ENCODE peak calls at places on chromosome 9, in eight cellular contexts. One of them, this sample, is unnamed.
A peak's percentile ranks its signal among the peaks of the same experiment; 100 is the strongest.

GRCh38 chr9:123562844-123563346 is 206.9 kb downstream of the CRB2 start:
- DNase-seq in stimulated activated CD4-positive, alpha-beta T cell treated with anti-CD3 and anti-CD28 coated beads, Interleukin-1b, Interleukin-23, amount 100 ng/mL, for 24 hours: no peak
- DNase-seq in activated CD4-positive, alpha-beta T cell treated with anti-CD3 and anti-CD28 coated beads, Interleukin-2, amount 10 ng/mL, durations not matched to agents 7 days and 5 days: no peak
- DNase-seq in activated T-cell treated with anti-CD3 and anti-CD28 coated beads, Interleukin-2, amount 50 U/mL, for 72 hours: peak; percentile 38
- DNase-seq in anterior cingulate cortex: no peak
- DNase-seq in dorsolateral prefrontal cortex: peak; percentile 25
- DNase-seq in stimulated activated naive CD4-positive, alpha-beta T cell: no peak
- DNase-seq in right lobe of liver: no peak
- DNase-seq in this sample: no peak

GRCh38 chr9:69573666-69574456 is 98.3 kb downstream of the APBA1 start:
- DNase-seq in right lobe of liver: no peak
- DNase-seq in activated T-cell treated with anti-CD3 and anti-CD28 coated beads, Interleukin-2, amount 50 U/mL, for 72 hours: no peak
- DNase-seq in dorsolateral prefrontal cortex: no peak
- DNase-seq in stimulated activated CD4-positive, alpha-beta T cell treated with anti-CD3 and anti-CD28 coated beads, Interleukin-1b, Interleukin-23, amount 100 ng/mL, for 24 hours: no peak
- DNase-seq in anterior cingulate cortex: no peak
- DNase-seq in activated CD4-positive, alpha-beta T cell treated with anti-CD3 and anti-CD28 coated beads, Interleukin-2, amount 10 ng/mL, durations not matched to agents 7 days and 5 days: no peak
- DNase-seq in stimulated activated naive CD4-positive, alpha-beta T cell: no peak
- DNase-seq in this sample: no peak

GRCh38 chr9:35669331-35670145 is 4.2 kb upstream of the CA9 start:
- DNase-seq in activated CD4-positive, alpha-beta T cell treated with anti-CD3 and anti-CD28 coated beads, Interleukin-2, amount 10 ng/mL, durations not matched to agents 7 days and 5 days: no peak
- DNase-seq in stimulated activated CD4-positive, alpha-beta T cell treated with anti-CD3 and anti-CD28 coated beads, Interleukin-1b, Interleukin-23, amount 100 ng/mL, for 24 hours: no peak
- DNase-seq in stimulated activated naive CD4-positive, alpha-beta T cell: no peak
- DNase-seq in anterior cingulate cortex: no peak
- DNase-seq in activated T-cell treated with anti-CD3 and anti-CD28 coated beads, Interleukin-2, amount 50 U/mL, for 72 hours: no peak
- DNase-seq in dorsolateral prefrontal cortex: no peak
- DNase-seq in right lobe of liver: peak; percentile 64
- DNase-seq in this sample: no peak

GRCh38 chr9:70285981-70286616 is 27.3 kb downstream of the SMC5 start:
- DNase-seq in right lobe of liver: no peak
- DNase-seq in anterior cingulate cortex: no peak
- DNase-seq in stimulated activated naive CD4-positive, alpha-beta T cell: no peak
- DNase-seq in activated T-cell treated with anti-CD3 and anti-CD28 coated beads, Interleukin-2, amount 50 U/mL, for 72 hours: no peak
- DNase-seq in stimulated activated CD4-positive, alpha-beta T cell treated with anti-CD3 and anti-CD28 coated beads, Interleukin-1b, Interleukin-23, amount 100 ng/mL, for 24 hours: no peak
- DNase-seq in activated CD4-positive, alpha-beta T cell treated with anti-CD3 and anti-CD28 coated beads, Interleukin-2, amount 10 ng/mL, durations not matched to agents 7 days and 5 days: no peak
- DNase-seq in dorsolateral prefrontal cortex: no peak
- DNase-seq in this sample: no peak

GRCh38 chr9:129656795-129657390 is 8.6 kb upstream of the PRRX2 start:
- DNase-seq in stimulated activated CD4-positive, alpha-beta T cell treated with anti-CD3 and anti-CD28 coated beads, Interleukin-1b, Interleukin-23, amount 100 ng/mL, for 24 hours: no peak
- DNase-seq in anterior cingulate cortex: no peak
- DNase-seq in activated CD4-positive, alpha-beta T cell treated with anti-CD3 and anti-CD28 coated beads, Interleukin-2, amount 10 ng/mL, durations not matched to agents 7 days and 5 days: no peak
- DNase-seq in stimulated activated naive CD4-positive, alpha-beta T cell: no peak
- DNase-seq in right lobe of liver: no peak
- DNase-seq in activated T-cell treated with anti-CD3 and anti-CD28 coated beads, Interleukin-2, amount 50 U/mL, for 72 hours: no peak
- DNase-seq in dorsolateral prefrontal cortex: no peak
- DNase-seq in this sample: no peak

GRCh38 chr9:7841831-7842230 is 42.3 kb upstream of the DMAC1 start:
- DNase-seq in activated T-cell treated with anti-CD3 and anti-CD28 coated beads, Interleukin-2, amount 50 U/mL, for 72 hours: no peak
- DNase-seq in dorsolateral prefrontal cortex: no peak
- DNase-seq in stimulated activated CD4-positive, alpha-beta T cell treated with anti-CD3 and anti-CD28 coated beads, Interleukin-1b, Interleukin-23, amount 100 ng/mL, for 24 hours: no peak
- DNase-seq in anterior cingulate cortex: no peak
- DNase-seq in stimulated activated naive CD4-positive, alpha-beta T cell: no peak
- DNase-seq in right lobe of liver: no peak
- DNase-seq in activated CD4-positive, alpha-beta T cell treated with anti-CD3 and anti-CD28 coated beads, Interleukin-2, amount 10 ng/mL, durations not matched to agents 7 days and 5 days: no peak
- DNase-seq in this sample: no peak

GRCh38 chr9:70119786-70120185 is 76.1 kb downstream of the MAMDC2 start:
- DNase-seq in stimulated activated naive CD4-positive, alpha-beta T cell: no peak
- DNase-seq in anterior cingulate cortex: no peak
- DNase-seq in right lobe of liver: no peak
- DNase-seq in activated CD4-positive, alpha-beta T cell treated with anti-CD3 and anti-CD28 coated beads, Interleukin-2, amount 10 ng/mL, durations not matched to agents 7 days and 5 days: no peak
- DNase-seq in dorsolateral prefrontal cortex: no peak
- DNase-seq in stimulated activated CD4-positive, alpha-beta T cell treated with anti-CD3 and anti-CD28 coated beads, Interleukin-1b, Interleukin-23, amount 100 ng/mL, for 24 hours: no peak
- DNase-seq in activated T-cell treated with anti-CD3 and anti-CD28 coated beads, Interleukin-2, amount 50 U/mL, for 72 hours: no peak
- DNase-seq in this sample: no peak

GRCh38 chr9:89878687-89879086 is 273.9 kb downstream of the GADD45G start:
- DNase-seq in activated CD4-positive, alpha-beta T cell treated with anti-CD3 and anti-CD28 coated beads, Interleukin-2, amount 10 ng/mL, durations not matched to agents 7 days and 5 days: no peak
- DNase-seq in right lobe of liver: peak; percentile 89
- DNase-seq in activated T-cell treated with anti-CD3 and anti-CD28 coated beads, Interleukin-2, amount 50 U/mL, for 72 hours: no peak
- DNase-seq in stimulated activated CD4-positive, alpha-beta T cell treated with anti-CD3 and anti-CD28 coated beads, Interleukin-1b, Interleukin-23, amount 100 ng/mL, for 24 hours: no peak
- DNase-seq in dorsolateral prefrontal cortex: peak; percentile 65
- DNase-seq in anterior cingulate cortex: no peak
- DNase-seq in stimulated activated naive CD4-positive, alpha-beta T cell: no peak
- DNase-seq in this sample: no peak

GRCh38 chr9:107819772-107820171 is 330.2 kb upstream of the KLF4 start:
- DNase-seq in anterior cingulate cortex: no peak
- DNase-seq in stimulated activated naive CD4-positive, alpha-beta T cell: no peak
- DNase-seq in activated CD4-positive, alpha-beta T cell treated with anti-CD3 and anti-CD28 coated beads, Interleukin-2, amount 10 ng/mL, durations not matched to agents 7 days and 5 days: no peak
- DNase-seq in dorsolateral prefrontal cortex: no peak
- DNase-seq in right lobe of liver: peak; percentile 25
- DNase-seq in stimulated activated CD4-positive, alpha-beta T cell treated with anti-CD3 and anti-CD28 coated beads, Interleukin-1b, Interleukin-23, amount 100 ng/mL, for 24 hours: no peak
- DNase-seq in activated T-cell treated with anti-CD3 and anti-CD28 coated beads, Interleukin-2, amount 50 U/mL, for 72 hours: no peak
- DNase-seq in this sample: no peak

GRCh38 chr9:133634024-133634691 is 2.0 kb upstream of the DBH start:
- DNase-seq in stimulated activated naive CD4-positive, alpha-beta T cell: no peak
- DNase-seq in right lobe of liver: no peak
- DNase-seq in activated T-cell treated with anti-CD3 and anti-CD28 coated beads, Interleukin-2, amount 50 U/mL, for 72 hours: no peak
- DNase-seq in anterior cingulate cortex: no peak
- DNase-seq in stimulated activated CD4-positive, alpha-beta T cell treated with anti-CD3 and anti-CD28 coated beads, Interleukin-1b, Interleukin-23, amount 100 ng/mL, for 24 hours: no peak
- DNase-seq in activated CD4-positive, alpha-beta T cell treated with anti-CD3 and anti-CD28 coated beads, Interleukin-2, amount 10 ng/mL, durations not matched to agents 7 days and 5 days: no peak
- DNase-seq in dorsolateral prefrontal cortex: no peak
- DNase-seq in this sample: no peak

GRCh38 chr9:137188490-137189296 is at the start of the genes ANAPC2 and SSNA1:
- DNase-seq in activated T-cell treated with anti-CD3 and anti-CD28 coated beads, Interleukin-2, amount 50 U/mL, for 72 hours: peak; percentile 95
- DNase-seq in stimulated activated CD4-positive, alpha-beta T cell treated with anti-CD3 and anti-CD28 coated beads, Interleukin-1b, Interleukin-23, amount 100 ng/mL, for 24 hours: peak; percentile 91
- DNase-seq in dorsolateral prefrontal cortex: peak; percentile 91
- DNase-seq in stimulated activated naive CD4-positive, alpha-beta T cell: peak; percentile 95
- DNase-seq in activated CD4-positive, alpha-beta T cell treated with anti-CD3 and anti-CD28 coated beads, Interleukin-2, amount 10 ng/mL, durations not matched to agents 7 days and 5 days: peak; percentile 92
- DNase-seq in right lobe of liver: peak; percentile 93
- DNase-seq in anterior cingulate cortex: peak; percentile 72
- DNase-seq in this sample: peak; percentile 99

GRCh38 chr9:117546894-117547293 is 132.0 kb upstream of the ASTN2 start:
- DNase-seq in stimulated activated CD4-positive, alpha-beta T cell treated with anti-CD3 and anti-CD28 coated beads, Interleukin-1b, Interleukin-23, amount 100 ng/mL, for 24 hours: no peak
- DNase-seq in anterior cingulate cortex: no peak
- DNase-seq in stimulated activated naive CD4-positive, alpha-beta T cell: no peak
- DNase-seq in activated CD4-positive, alpha-beta T cell treated with anti-CD3 and anti-CD28 coated beads, Interleukin-2, amount 10 ng/mL, durations not matched to agents 7 days and 5 days: peak; percentile 7
- DNase-seq in right lobe of liver: no peak
- DNase-seq in activated T-cell treated with anti-CD3 and anti-CD28 coated beads, Interleukin-2, amount 50 U/mL, for 72 hours: no peak
- DNase-seq in dorsolateral prefrontal cortex: no peak
- DNase-seq in this sample: peak; percentile 27